ENCODE peak calls at places on chromosomes 6 and 20, in nine cellular contexts. E is psoas muscle, R is A673, L is coronary artery, J is GM10248, C is sigmoid colon, H is transverse colon, O is cardiac muscle cell, I is A549. D is an unnamed sample.

GRCh38 chr6:109075934-109076333 is 18.7 kb downstream of the SESN1 start:
- DNase-seq in C (no peak), L (no peak), R (no peak), I (no peak), E (no peak), H (no peak), J (no peak), O (no peak), D (no peak)

GRCh38 chr6:31572041-31572911 is at the start of gene LTA:
- DNase-seq in I (no peak), R (no peak), L (no peak), J (peak), E (no peak), O (no peak), H (peak), C (no peak), D (no peak)

GRCh38 chr20:1802385-1803215 is 92.6 kb upstream of the SIRPA start:
- DNase-seq in O (peak), R (peak), L (no peak), J (peak), H (peak), I (peak), E (peak), C (peak), D (peak)

GRCh38 chr6:33949877-33950831 is 146.4 kb upstream of the MLN start:
- DNase-seq in E (no peak), R (no peak), I (no peak), J (no peak), C (no peak), O (no peak), H (peak), L (no peak), D (no peak)

GRCh38 chr6:46637145-46637544 is 15.5 kb downstream of the CYP39A1 start:
- DNase-seq in C (no peak), I (peak), H (no peak), L (no peak), R (no peak), J (no peak), O (peak), E (no peak), D (no peak)

GRCh38 chr6:134074151-134074712 is 21.8 kb upstream of the SLC2A12 start:
- DNase-seq in R (peak), I (no peak), J (no peak), L (no peak), C (no peak), H (no peak), O (peak), E (no peak), D (peak)

GRCh38 chr6:10843554-10843953 is 5.2 kb upstream of the MAK start:
- DNase-seq in H (no peak), I (no peak), E (no peak), O (no peak), L (no peak), R (no peak), J (no peak), C (no peak), D (no peak)

GRCh38 chr20:40016359-40016758 is 672.7 kb downstream of the MAFB start:
- DNase-seq in H (no peak), O (no peak), J (no peak), L (no peak), R (no peak), E (no peak), C (no peak), I (no peak), D (no peak)

GRCh38 chr20:4666001-4666470 is 55.7 kb upstream of the PRND start:
- DNase-seq in H (peak), J (no peak), R (peak), I (no peak), E (no peak), C (no peak), L (no peak), O (peak), D (no peak)

GRCh38 chr6:158807515-158808441 is 11.4 kb downstream of the EZR start:
- DNase-seq in R (no peak), E (no peak), L (no peak), O (no peak), H (no peak), C (no peak), I (no peak), J (no peak), D (no peak)

GRCh38 chr6:158805698-158806373 is 13.3 kb downstream of the EZR start:
- DNase-seq in H (peak), L (no peak), C (no peak), R (no peak), I (no peak), J (no peak), E (no peak), O (no peak), D (no peak)

GRCh38 chr6:158810149-158811095 is 8.7 kb downstream of the EZR start:
- DNase-seq in O (no peak), R (no peak), C (no peak), H (no peak), E (no peak), J (no peak), L (no peak), I (no peak), D (no peak)

GRCh38 chr6:158808918-158809678 is 10.1 kb downstream of the EZR start:
- DNase-seq in L (no peak), H (no peak), E (no peak), C (no peak), I (no peak), J (peak), R (no peak), O (no peak), D (no peak)

DNA sequence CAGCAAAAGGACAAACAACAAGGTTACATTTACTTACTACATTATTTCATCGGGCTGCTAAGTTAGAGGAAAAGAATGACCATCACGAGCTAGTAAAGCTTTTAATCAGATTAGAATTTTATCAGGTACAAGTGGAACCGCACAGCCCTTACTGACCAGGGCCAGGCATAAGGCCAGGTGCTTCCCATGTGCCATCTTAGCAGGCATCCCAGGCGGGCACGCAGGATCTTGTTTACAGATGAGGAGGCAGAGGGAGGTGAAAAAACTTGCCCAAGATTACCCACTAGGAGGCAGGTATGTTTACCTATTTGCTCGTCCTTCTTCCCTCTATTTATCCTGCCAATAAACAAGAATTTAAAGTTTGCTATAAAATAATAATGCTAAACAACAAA is 10.7 kb downstream of the EZR start:
- DNase-seq in R (no peak), C (no peak), O (no peak), L (no peak), E (no peak), I (no peak), H (no peak), J (no peak), D (no peak)
- TF ChIP-seq CTCF in R (no peak), C (no peak), O (no peak), L (no peak), E (no peak), I (no peak), H (no peak), J (no peak), D (no peak)

GRCh38 chr6:168815229-168815628 is 374.2 kb downstream of the SMOC2 start:
- DNase-seq in E (no peak), H (no peak), R (peak), I (no peak), J (no peak), L (no peak), O (peak), C (no peak), D (no peak)
- TF ChIP-seq CTCF in E (peak), H (peak), R (peak), I (no peak), J (no peak), L (no peak), O (peak), C (no peak), D (peak)

GRCh38 chr6:67567842-67568241 is 1067.2 kb upstream of the ADGRB3 start:
- DNase-seq in I (no peak), C (no peak), H (no peak), E (no peak), O (no peak), L (no peak), R (no peak), J (no peak), D (no peak)
- TF ChIP-seq CTCF in I (no peak), C (no peak), H (no peak), E (no peak), O (no peak), L (no peak), R (no peak), J (no peak), D (no peak)

DNA sequence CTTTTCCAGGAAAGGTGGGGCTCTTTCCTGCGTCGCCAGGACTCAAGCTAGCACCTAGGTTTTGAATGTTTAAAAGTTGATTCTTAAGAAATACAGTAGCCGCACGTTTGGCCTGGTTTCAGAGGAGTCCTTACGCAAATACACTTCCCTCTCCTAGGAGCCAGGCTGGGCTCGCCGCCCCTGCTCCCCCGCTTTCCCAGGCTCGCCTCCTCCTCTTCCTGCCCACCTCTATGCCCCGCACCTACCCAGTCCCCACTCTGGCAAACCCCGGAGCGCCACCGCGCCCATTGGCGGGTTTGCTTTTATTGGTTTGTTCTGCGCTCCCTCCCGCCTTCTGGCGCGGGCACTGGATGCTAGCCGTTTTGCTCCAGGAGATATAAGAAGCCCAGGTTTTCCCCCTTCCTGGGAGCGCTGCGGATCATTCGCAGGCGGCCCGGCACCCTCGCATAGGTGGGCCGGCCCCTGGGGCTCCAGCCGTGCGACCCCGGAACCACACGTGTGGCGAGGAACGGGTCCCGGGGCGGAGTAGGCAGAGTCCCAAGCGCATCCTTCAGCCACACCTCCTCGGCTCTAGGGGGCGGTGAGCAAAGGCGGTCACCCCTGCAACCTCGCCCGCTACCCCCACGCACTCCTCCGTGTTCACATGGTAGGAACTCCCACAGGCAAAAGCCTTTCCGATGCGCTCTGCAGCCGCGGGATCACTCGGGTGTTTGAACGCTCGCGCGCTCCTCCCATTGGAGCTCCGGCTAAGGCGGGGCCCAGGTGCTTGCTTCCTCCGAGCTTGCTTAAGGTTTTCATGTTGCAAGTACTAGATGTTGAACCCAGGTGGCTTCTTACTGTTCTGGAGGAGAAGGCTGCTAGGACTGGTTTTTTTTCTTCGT is 119.0 kb downstream of the RTN4IP1 start:
- DNase-seq in O (peak), R (peak), L (no peak), H (peak), E (peak), J (peak), I (peak), C (peak), D (no peak)
- TF ChIP-seq CTCF in O (no peak), R (no peak), L (no peak), H (no peak), E (no peak), J (peak), I (no peak), C (no peak), D (peak)

D was measured in progenitor cell of endocrine pancreas.